ENCODE peak calls at places on chromosomes 6 and 20, in ten cellular contexts. C, Y, T, S, L, K, M, J, R and Z are unnamed samples.

GRCh38 chr6:113664909-113665308 is 192.2 kb upstream of the MARCKS start:
- DNase-seq in T (no peak), Y (no peak), C (no peak), R (no peak), S (no peak), K (no peak), J (no peak), M (no peak), L (no peak), Z (no peak)

GRCh38 chr6:168934856-168935627 is 318.6 kb downstream of the THBS2 start:
- DNase-seq in S (no peak), Y (no peak), M (no peak), T (no peak), J (no peak), C (no peak), K (no peak), R (no peak), L (no peak), Z (no peak)

GRCh38 chr20:35561268-35561667 is 19.4 kb downstream of the ERGIC3 start:
- DNase-seq in T (no peak), R (no peak), S (no peak), M (peak), Y (peak), K (peak), C (no peak), J (no peak), L (peak), Z (peak)

GRCh38 chr20:63164681-63165537 is 51.0 kb downstream of the YTHDF1 start:
- DNase-seq in K (no peak), L (no peak), M (no peak), Y (no peak), R (no peak), S (no peak), J (no peak), T (no peak), C (no peak), Z (no peak)

GRCh38 chr6:29230666-29231065 is 60.0 kb downstream of the OR2J2 start:
- DNase-seq in L (no peak), K (no peak), S (no peak), C (no peak), Y (no peak), T (no peak), J (no peak), M (no peak), R (no peak), Z (no peak)

GRCh38 chr20:11849976-11850670 is 67.6 kb upstream of the BTBD3 start:
- DNase-seq in Y (no peak), C (no peak), R (no peak), M (peak), J (no peak), S (no peak), T (no peak), K (no peak), L (peak), Z (no peak)

GRCh38 chr6:168025831-168026325 is 28.4 kb downstream of the KIF25 start:
- DNase-seq in M (no peak), S (no peak), C (no peak), J (no peak), L (no peak), T (no peak), K (peak), Y (no peak), R (no peak), Z (no peak)

GRCh38 chr6:142463988-142464387 is 162.2 kb downstream of the ADGRG6 start:
- DNase-seq in J (no peak), S (no peak), R (no peak), M (no peak), C (no peak), Y (no peak), T (no peak), K (no peak), L (no peak), Z (no peak)

GRCh38 chr20:49687595-49688567 is 25.8 kb downstream of the B4GALT5 start:
- DNase-seq in L (no peak), K (no peak), C (no peak), T (no peak), M (no peak), R (no peak), Y (no peak), S (no peak), J (no peak), Z (no peak)

GRCh38 chr6:93057584-93057983 is 361.8 kb downstream of the EPHA7 start:
- DNase-seq in T (no peak), K (no peak), Y (no peak), J (no peak), L (no peak), S (no peak), C (no peak), M (no peak), R (no peak), Z (no peak)

GRCh38 chr6:21679761-21680265 is 86.3 kb downstream of the SOX4 start:
- DNase-seq in S (no peak), C (no peak), J (peak), M (peak), K (no peak), R (no peak), T (peak), Y (no peak), L (peak), Z (peak)

GRCh38 chr6:139623382-139623781 is 248.9 kb upstream of the CITED2 start:
- DNase-seq in Y (no peak), K (no peak), T (no peak), M (no peak), J (no peak), R (no peak), C (no peak), S (no peak), L (no peak), Z (no peak)

GRCh38 chr20:25222461-25223178 is 25.3 kb upstream of the PYGB start:
- DNase-seq in T (no peak), S (no peak), K (no peak), M (no peak), Y (no peak), L (no peak), J (no peak), R (no peak), C (peak), Z (no peak)